ENCODE peak calls at places on chromosomes 7 and 10, in ten cellular contexts. S, N, K, C, B, Z, A, Y, D and M are unnamed samples.

GRCh38 chr10:63672491-63672890 is 151.3 kb downstream of the REEP3 start:
- DNase-seq in S (no peak), N (no peak), K (no peak), C (no peak), B (no peak), Z (no peak), A (no peak), Y (no peak), D (peak), M (no peak)

GRCh38 chr10:99630991-99631390 is 10.8 kb upstream of the SLC25A28 start:
- DNase-seq in S (peak), N (no peak), K (no peak), C (no peak), B (peak), Z (no peak), A (no peak), Y (no peak), D (peak), M (no peak)

GRCh38 chr10:79079490-79080355 is 11.0 kb downstream of the ZMIZ1 start:
- DNase-seq in S (peak), N (peak), K (no peak), C (peak), B (peak), Z (no peak), A (no peak), Y (no peak), D (no peak), M (no peak)

GRCh38 chr7:138804618-138805017 is 6.6 kb upstream of the ATP6V0A4 start:
- DNase-seq in S (no peak), N (no peak), K (no peak), C (no peak), B (no peak), Z (no peak), A (no peak), Y (no peak), D (no peak), M (no peak)

GRCh38 chr7:37770813-37771212 is 77.6 kb upstream of the NME8 start:
- DNase-seq in S (no peak), N (no peak), K (no peak), C (no peak), B (no peak), Z (no peak), A (no peak), Y (peak), D (no peak), M (no peak)

GRCh38 chr7:91265693-91266066 is 1.4 kb downstream of the FZD1 start:
- DNase-seq in S (peak), N (peak), K (no peak), C (no peak), B (peak), Z (no peak), A (peak), Y (no peak), D (no peak), M (no peak)

GRCh38 chr7:19470031-19470430 is 238.8 kb downstream of the POLR1F start:
- DNase-seq in S (peak), N (no peak), K (no peak), C (no peak), B (no peak), Z (no peak), A (no peak), Y (no peak), D (no peak), M (no peak)

GRCh38 chr10:60123172-60123571 is 216.8 kb upstream of the CCDC6 start:
- DNase-seq in S (peak), N (peak), K (no peak), C (no peak), B (peak), Z (no peak), A (peak), Y (no peak), D (peak), M (no peak)

GRCh38 chr10:57979466-57979865 is 288.2 kb downstream of the IPMK start:
- DNase-seq in S (no peak), N (peak), K (no peak), C (no peak), B (peak), Z (no peak), A (no peak), Y (no peak), D (no peak), M (no peak)

GRCh38 chr7:45717537-45718235 is 143.5 kb downstream of the ADCY1 start:
- DNase-seq in S (no peak), N (no peak), K (no peak), C (no peak), B (no peak), Z (no peak), A (no peak), Y (peak), D (no peak), M (no peak)

GRCh38 chr7:12212051-12212485 is 974 bp downstream of the TMEM106B start:
- DNase-seq in S (peak), N (peak), K (no peak), C (no peak), B (peak), Z (no peak), A (peak), Y (peak), D (peak), M (no peak)

GRCh38 chr7:107995184-107996071 is 7.5 kb downstream of the LAMB1 start:
- DNase-seq in S (peak), N (peak), K (no peak), C (peak), B (peak), Z (no peak), A (peak), Y (peak), D (peak), M (no peak)

GRCh38 chr7:134565643-134566136 is 16.8 kb downstream of the AKR1B15 start:
- DNase-seq in S (peak), N (peak), K (no peak), C (no peak), B (peak), Z (no peak), A (peak), Y (no peak), D (peak), M (no peak)

GRCh38 chr10:10010397-10010796 is 1007.3 kb upstream of the CELF2 start:
- DNase-seq in S (no peak), N (no peak), K (no peak), C (no peak), B (no peak), Z (no peak), A (no peak), Y (no peak), D (no peak), M (no peak)
- TF ChIP-seq CTCF in S (no peak), N (no peak), K (no peak), C (no peak), B (no peak), Z (no peak), A (no peak), Y (no peak), D (no peak), M (no peak)

GRCh38 chr10:13206546-13207443 is 27.4 kb downstream of the UCMA start:
- DNase-seq in S (peak), N (peak), K (no peak), C (no peak), B (peak), Z (no peak), A (peak), Y (peak), D (peak), M (no peak)
- TF ChIP-seq CTCF in S (peak), N (peak), K (peak), C (peak), B (peak), Z (peak), A (peak), Y (peak), D (peak), M (no peak)

DNA sequence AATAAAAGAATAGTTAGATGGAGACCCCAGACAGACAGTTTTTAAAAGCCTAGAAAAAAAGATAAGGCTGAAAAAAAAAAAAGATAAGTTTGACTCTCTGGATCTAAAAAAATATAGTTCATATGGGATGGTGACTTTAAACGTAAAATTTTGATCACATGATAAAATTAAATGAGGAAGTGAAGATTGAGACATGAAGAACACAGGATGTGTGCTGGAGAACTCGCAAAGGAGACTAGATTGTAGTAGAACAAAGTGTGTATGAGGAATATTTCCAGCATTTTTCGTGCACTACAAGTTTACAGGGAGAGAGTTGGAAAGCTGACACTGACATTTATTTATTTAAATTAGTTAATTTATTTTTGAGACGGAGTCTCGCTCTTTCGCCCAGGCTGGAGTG is 286.4 kb downstream of the PRPF18 start:
- DNase-seq in S (no peak), N (no peak), K (no peak), C (no peak), B (no peak), Z (no peak), A (no peak), Y (no peak), D (no peak), M (no peak)
- TF ChIP-seq CTCF in S (no peak), N (no peak), K (no peak), C (no peak), B (no peak), Z (no peak), A (no peak), Y (no peak), D (no peak), M (no peak)

GRCh38 chr7:35758421-35758820 is 42.4 kb upstream of the SEPTIN7 start:
- DNase-seq in S (peak), N (no peak), K (no peak), C (peak), B (no peak), Z (no peak), A (no peak), Y (peak), D (no peak), M (no peak)
- TF ChIP-seq CTCF in S (no peak), N (no peak), K (no peak), C (no peak), B (no peak), Z (no peak), A (no peak), Y (peak), D (no peak), M (no peak)

GRCh38 chr10:77711683-77712049 is 74.1 kb upstream of the KCNMA1 start:
- DNase-seq in S (no peak), N (no peak), K (no peak), C (no peak), B (no peak), Z (no peak), A (no peak), Y (no peak), D (no peak), M (no peak)
- TF ChIP-seq CTCF in S (no peak), N (no peak), K (no peak), C (peak), B (no peak), Z (no peak), A (no peak), Y (no peak), D (no peak), M (no peak)

GRCh38 chr10:92572362-92573090 is 1.4 kb downstream of the IDE start:
- DNase-seq in S (peak), N (no peak), K (no peak), C (no peak), B (peak), Z (no peak), A (no peak), Y (peak), D (peak), M (no peak)

GRCh38 chr10:92575961-92576360 is 2.1 kb upstream of the IDE start:
- DNase-seq in S (peak), N (peak), K (no peak), C (no peak), B (peak), Z (no peak), A (peak), Y (no peak), D (peak), M (no peak)

GRCh38 chr10:92573091-92573797 is 649 bp downstream of the IDE start:
- DNase-seq in S (peak), N (peak), K (no peak), C (peak), B (peak), Z (no peak), A (peak), Y (peak), D (peak), M (no peak)

GRCh38 chr10:92574545-92575377 is 868 bp upstream of the IDE start:
- DNase-seq in S (peak), N (no peak), K (peak), C (peak), B (peak), Z (no peak), A (peak), Y (peak), D (peak), M (no peak)

GRCh38 chr10:92573798-92574544 is at the start of gene IDE:
- DNase-seq in S (peak), N (peak), K (peak), C (peak), B (peak), Z (no peak), A (peak), Y (peak), D (peak), M (peak)
- TF ChIP-seq CTCF in S (peak), N (peak), K (no peak), C (peak), B (no peak), Z (peak), A (peak), Y (peak), D (peak), M (no peak)

DNA sequence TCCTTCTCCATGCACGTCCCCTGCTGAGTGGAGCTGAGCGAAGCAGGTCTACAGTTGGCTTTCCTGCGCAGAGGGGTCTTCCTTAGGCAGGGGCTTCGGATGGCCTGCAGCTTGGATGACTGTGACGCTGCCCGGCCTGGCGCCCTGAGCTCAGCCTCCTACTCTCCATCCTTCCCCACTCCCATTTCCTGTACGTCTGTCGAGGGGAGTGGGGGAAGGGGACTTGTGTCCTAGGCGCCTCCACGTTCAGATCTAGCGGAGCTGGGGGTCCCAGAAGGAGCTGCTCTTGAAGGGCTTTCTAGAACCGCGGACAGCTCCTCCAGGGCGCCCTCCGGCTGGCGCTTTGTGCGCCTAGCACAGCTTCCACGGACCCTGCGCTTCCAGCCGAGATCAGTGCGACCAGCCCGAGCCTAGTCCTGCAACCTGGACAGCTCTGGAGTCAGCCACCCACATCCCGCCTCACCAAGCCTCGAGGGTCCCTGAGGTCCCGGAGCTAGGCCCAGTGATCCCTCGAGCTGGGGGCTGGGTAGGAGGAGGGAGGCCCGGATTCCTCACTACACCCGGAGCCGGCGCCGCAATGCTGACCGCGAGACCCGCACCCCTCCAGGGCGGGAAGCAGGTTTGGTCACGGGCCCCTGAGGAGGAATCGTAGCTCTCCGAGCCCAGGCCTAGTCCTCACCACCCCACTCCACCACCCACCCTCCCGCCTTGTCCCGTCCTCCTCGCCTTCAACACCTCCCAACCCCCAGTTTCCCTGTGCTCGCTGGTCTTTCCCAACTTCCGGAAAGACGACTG is 1.8 kb downstream of the GRID1 start:
- DNase-seq in S (no peak), N (no peak), K (no peak), C (no peak), B (no peak), Z (no peak), A (no peak), Y (no peak), D (no peak), M (peak)
- TF ChIP-seq CTCF in S (no peak), N (no peak), K (no peak), C (no peak), B (no peak), Z (no peak), A (no peak), Y (no peak), D (no peak), M (no peak)

DNA sequence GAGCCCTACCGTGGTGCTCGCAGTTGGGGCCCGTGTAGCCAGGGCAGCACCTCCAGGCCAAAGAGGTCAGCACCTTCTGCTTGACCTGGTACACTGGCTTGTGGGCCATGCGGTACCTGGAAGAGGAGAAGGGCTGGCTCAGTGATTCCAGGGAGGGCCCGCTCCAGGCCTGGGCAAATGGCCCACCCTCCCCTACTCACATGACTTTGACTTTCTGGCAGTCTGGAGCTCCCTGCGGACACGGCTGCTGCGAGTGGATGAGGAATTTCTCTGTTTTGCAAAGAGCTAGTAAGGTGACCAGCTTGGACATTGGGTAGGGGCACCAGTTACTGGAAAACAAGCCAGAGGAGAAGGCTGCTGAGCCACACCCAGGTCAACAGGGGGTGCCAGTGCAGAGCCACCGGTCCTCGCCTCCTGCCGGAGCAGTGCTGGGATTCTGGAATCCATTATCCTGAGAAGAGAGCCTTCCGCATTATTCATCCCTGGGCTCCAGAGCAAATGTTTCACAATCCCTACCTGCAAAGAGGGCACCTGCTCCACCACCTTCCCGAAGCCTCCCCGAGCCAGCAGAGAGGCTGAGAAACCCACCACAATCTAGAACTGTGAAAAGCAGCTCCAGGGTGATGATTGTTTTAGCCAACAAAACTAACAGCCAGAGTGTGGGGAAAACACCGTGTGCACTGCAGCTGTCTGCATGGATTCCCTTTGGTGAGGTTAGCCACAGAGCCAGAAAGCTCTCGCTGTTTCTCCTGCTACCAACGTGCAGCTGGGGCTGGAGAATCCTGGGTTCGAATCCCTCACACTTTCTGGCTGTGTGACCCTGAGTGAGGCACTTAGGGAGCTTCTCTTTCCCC is 11.8 kb downstream of the MMRN2 start:
- DNase-seq in S (peak), N (peak), K (peak), C (no peak), B (no peak), Z (no peak), A (peak), Y (peak), D (no peak), M (no peak)
- TF ChIP-seq CTCF in S (peak), N (peak), K (peak), C (peak), B (no peak), Z (peak), A (no peak), Y (peak), D (peak), M (no peak)

DNA sequence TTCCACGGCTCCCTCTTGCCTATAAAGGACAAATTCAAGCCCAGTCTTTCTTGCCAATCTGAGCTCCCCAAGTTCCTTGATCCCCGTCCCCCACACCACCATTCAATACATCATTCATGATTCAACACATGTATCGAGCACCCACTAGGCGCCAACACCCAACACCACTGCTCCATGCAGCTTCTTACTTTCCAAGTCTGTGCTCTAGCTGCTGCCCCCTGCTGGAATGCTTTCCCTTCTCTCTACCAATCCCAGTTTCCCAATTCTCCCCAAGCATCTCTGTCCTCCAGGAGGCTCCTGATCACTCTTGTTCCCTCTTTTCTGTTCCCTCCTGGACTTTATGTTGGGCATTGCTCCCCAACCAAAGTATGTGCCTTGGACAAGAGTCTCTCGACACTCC is 172.6 kb downstream of the NEURL1 start:
- DNase-seq in S (peak), N (no peak), K (no peak), C (peak), B (no peak), Z (no peak), A (peak), Y (peak), D (peak), M (no peak)
- TF ChIP-seq CTCF in S (peak), N (peak), K (peak), C (peak), B (peak), Z (peak), A (peak), Y (peak), D (peak), M (no peak)

DNA sequence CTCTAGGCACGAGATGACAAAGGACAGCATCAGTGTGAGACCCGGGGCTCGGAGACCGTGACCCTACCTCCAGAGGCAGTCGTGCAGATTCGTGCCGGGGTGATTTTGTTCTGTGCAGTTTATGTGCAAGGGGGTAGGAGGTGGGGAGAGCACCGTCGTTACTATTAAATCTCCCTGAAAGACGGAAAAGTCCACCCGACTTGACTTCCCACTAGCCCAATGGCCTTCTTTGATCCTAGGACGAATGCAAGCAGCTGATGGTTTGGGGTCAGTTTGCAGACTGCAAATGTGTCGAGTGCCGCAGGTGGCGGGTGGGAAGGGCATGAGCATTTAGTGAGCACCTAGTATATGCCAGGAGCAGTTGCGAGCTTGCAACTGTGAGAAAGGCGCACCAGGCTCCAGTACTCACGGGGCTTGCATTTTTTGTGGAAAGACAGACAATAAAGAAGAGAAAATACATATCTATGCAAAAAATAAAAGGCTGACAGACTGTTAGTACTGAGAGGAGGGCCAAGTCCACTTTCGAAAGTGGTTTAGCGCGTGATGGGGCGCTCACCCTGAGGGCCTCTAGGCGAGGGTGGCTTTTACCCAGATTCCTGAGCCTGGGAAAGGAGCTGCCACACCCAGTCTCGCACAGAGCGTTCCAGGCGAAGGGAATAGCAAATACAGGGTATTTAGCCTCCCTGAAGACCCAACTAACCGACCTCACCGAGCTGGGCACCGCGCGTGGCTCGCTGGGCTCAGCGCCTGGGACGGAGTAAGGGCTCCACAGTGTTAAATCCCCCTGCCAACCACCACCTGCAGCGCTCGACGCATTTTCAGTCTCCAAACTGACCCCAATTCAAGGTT is 941 bp upstream of the OSBPL3 start:
- DNase-seq in S (peak), N (peak), K (no peak), C (peak), B (no peak), Z (no peak), A (peak), Y (no peak), D (peak), M (no peak)
- TF ChIP-seq CTCF in S (peak), N (no peak), K (no peak), C (no peak), B (no peak), Z (no peak), A (no peak), Y (no peak), D (peak), M (no peak)